ENCODE peak calls at places on chromosomes 3 and 15, in nine cellular contexts. Q, D, C, N, U, Y, H, J and P are unnamed samples.

GRCh38 chr15:37096878-37097568 is 3.3 kb downstream of the MEIS2 start:
- DNase-seq in Q (no peak), D (no peak), C (no peak), N (peak; percentile 85), U (no peak), Y (no peak), H (no peak), J (peak; percentile 57), P (no peak)

GRCh38 chr3:32782417-32782816 is 35.4 kb upstream of the TRIM71 start:
- DNase-seq in Q (no peak), D (no peak), C (no peak), N (no peak), U (no peak), Y (no peak), H (no peak), J (no peak), P (no peak)

GRCh38 chr15:101024709-101025108 is 105.6 kb downstream of the LRRK1 start:
- DNase-seq in Q (no peak), D (no peak), C (no peak), N (no peak), U (no peak), Y (no peak), H (no peak), J (no peak), P (no peak)

GRCh38 chr15:63597033-63597790 is at the start of gene FBXL22:
- DNase-seq in Q (no peak), D (peak; percentile 76), C (no peak), N (peak; percentile 76), U (no peak), Y (no peak), H (no peak), J (peak; percentile 57), P (no peak)

GRCh38 chr3:18153571-18154173 is 271.5 kb downstream of the SATB1 start:
- DNase-seq in Q (peak; percentile 68), D (no peak), C (no peak), N (peak; percentile 14), U (no peak), Y (peak; percentile 84), H (no peak), J (peak; percentile 87), P (no peak)

GRCh38 chr15:65981837-65982696 is 112.8 kb downstream of the RAB11A start:
- DNase-seq in Q (peak; percentile 22), D (no peak), C (peak; percentile 72), N (peak; percentile 86), U (peak; percentile 76), Y (peak; percentile 49), H (peak; percentile 52), J (peak; percentile 6), P (peak; percentile 86)

GRCh38 chr15:27679621-27680521 is 419.2 kb downstream of the OCA2 start:
- DNase-seq in Q (no peak), D (no peak), C (no peak), N (peak; percentile 99), U (no peak), Y (no peak), H (no peak), J (no peak), P (peak; percentile 41)

GRCh38 chr3:89326997-89327396 is 219.6 kb downstream of the EPHA3 start:
- DNase-seq in Q (no peak), D (no peak), C (no peak), N (no peak), U (no peak), Y (no peak), H (no peak), J (no peak), P (no peak)

GRCh38 chr3:78879516-78879860 is 888.3 kb downstream of the ROBO1 start:
- DNase-seq in Q (no peak), D (no peak), C (no peak), N (no peak), U (no peak), Y (no peak), H (no peak), J (peak; percentile 34), P (peak; percentile 66)

GRCh38 chr3:193996205-193996604 is 139.7 kb upstream of the HES1 start:
- DNase-seq in Q (no peak), D (no peak), C (no peak), N (no peak), U (no peak), Y (no peak), H (no peak), J (no peak), P (no peak)

GRCh38 chr3:64351713-64352595 is 126.7 kb upstream of the PRICKLE2 start:
- DNase-seq in Q (peak; percentile 25), D (no peak), C (no peak), N (peak; percentile 36), U (no peak), Y (peak; percentile 89), H (no peak), J (peak; percentile 52), P (peak; percentile 48)

GRCh38 chr3:31973837-31974236 is 7.2 kb downstream of the OSBPL10 start:
- DNase-seq in Q (no peak), D (no peak), C (no peak), N (no peak), U (no peak), Y (no peak), H (no peak), J (no peak), P (no peak)

GRCh38 chr3:184467171-184467570 is 87.3 kb downstream of the CHRD start:
- DNase-seq in Q (no peak), D (no peak), C (no peak), N (no peak), U (no peak), Y (no peak), H (no peak), J (no peak), P (no peak)

GRCh38 chr3:191356586-191357439 is 26.5 kb upstream of the UTS2B start:
- DNase-seq in Q (peak; percentile 54), D (peak; percentile 64), C (no peak), N (peak; percentile 26), U (no peak), Y (peak; percentile 84), H (no peak), J (peak; percentile 76), P (no peak)

GRCh38 chr3:15541371-15541770 is 19.9 kb upstream of the COLQ start:
- DNase-seq in Q (no peak), D (no peak), C (no peak), N (no peak), U (no peak), Y (no peak), H (no peak), J (no peak), P (no peak)

GRCh38 chr3:99783009-99783573 is 34.6 kb upstream of the CMSS1 start:
- DNase-seq in Q (peak; percentile 95), D (no peak), C (no peak), N (peak; percentile 8), U (no peak), Y (peak; percentile 96), H (no peak), J (peak; percentile 96), P (no peak)

GRCh38 chr15:98772895-98773294 is 124.6 kb downstream of the IGF1R start:
- DNase-seq in Q (no peak), D (no peak), C (no peak), N (no peak), U (no peak), Y (no peak), H (no peak), J (no peak), P (no peak)

GRCh38 chr15:45401665-45402161 is 23.4 kb upstream of the GATM start:
- DNase-seq in Q (peak; percentile 21), D (no peak), C (no peak), N (no peak), U (no peak), Y (no peak), H (no peak), J (no peak), P (peak; percentile 46)

GRCh38 chr15:101615414-101615985 is 36.7 kb downstream of the TM2D3 start:
- DNase-seq in Q (no peak), D (no peak), C (no peak), N (no peak), U (no peak), Y (no peak), H (no peak), J (peak; percentile 67), P (no peak)

GRCh38 chr15:59436774-59437472 is 1.1 kb upstream of the FAM81A start:
- DNase-seq in Q (no peak), D (no peak), C (no peak), N (peak; percentile 81), U (no peak), Y (peak; percentile 23), H (no peak), J (peak; percentile 24), P (peak; percentile 51)

GRCh38 chr3:126666600-126667528 is 11.9 kb upstream of the TXNRD3 start:
- DNase-seq in Q (no peak), D (no peak), C (no peak), N (no peak), U (no peak), Y (no peak), H (no peak), J (no peak), P (no peak)

GRCh38 chr3:112086857-112087524 is 802 bp downstream of the C3orf52 start:
- DNase-seq in Q (peak; percentile 36), D (no peak), C (no peak), N (peak; percentile 49), U (no peak), Y (peak; percentile 70), H (no peak), J (peak; percentile 61), P (no peak)

GRCh38 chr15:66832679-66833078 is 130.6 kb downstream of the SMAD6 start:
- DNase-seq in Q (no peak), D (no peak), C (no peak), N (no peak), U (no peak), Y (no peak), H (no peak), J (peak; percentile 93), P (no peak)

GRCh38 chr3:159872374-159873109 is 116.1 kb upstream of the IL12A start:
- DNase-seq in Q (peak; percentile 84), D (no peak), C (no peak), N (peak; percentile 29), U (no peak), Y (peak; percentile 94), H (no peak), J (peak; percentile 89), P (peak; percentile 33)

GRCh38 chr3:15331606-15332404 is 581 bp downstream of the SH3BP5 start:
- DNase-seq in Q (peak; percentile 8), D (peak; percentile 77), C (peak; percentile 42), N (peak; percentile 69), U (peak; percentile 48), Y (peak; percentile 22), H (peak; percentile 9), J (peak; percentile 63), P (no peak)

GRCh38 chr3:133540896-133541674 is 32.4 kb upstream of the CDV3 start:
- DNase-seq in Q (peak; percentile 70), D (no peak), C (no peak), N (no peak), U (no peak), Y (peak; percentile 97), H (no peak), J (peak; percentile 77), P (no peak)

GRCh38 chr15:36183207-36183606 is 396.2 kb upstream of the CDIN1 start:
- DNase-seq in Q (no peak), D (no peak), C (no peak), N (no peak), U (no peak), Y (no peak), H (no peak), J (no peak), P (no peak)

GRCh38 chr3:51242939-51243338 is 142.2 kb upstream of the MANF start:
- DNase-seq in Q (no peak), D (no peak), C (no peak), N (no peak), U (no peak), Y (no peak), H (no peak), J (no peak), P (no peak)

GRCh38 chr3:111712294-111713180 is 117.4 kb upstream of the ZBED2 start:
- DNase-seq in Q (peak; percentile 66), D (no peak), C (no peak), N (peak; percentile 94), U (peak; percentile 13), Y (peak; percentile 91), H (no peak), J (no peak), P (peak; percentile 84)

GRCh38 chr15:31473384-31474058 is 146.9 kb downstream of the KLF13 start:
- DNase-seq in Q (no peak), D (no peak), C (no peak), N (no peak), U (no peak), Y (no peak), H (no peak), J (no peak), P (no peak)

GRCh38 chr3:161884830-161885229 is 388.2 kb downstream of the OTOL1 start:
- DNase-seq in Q (no peak), D (no peak), C (no peak), N (no peak), U (no peak), Y (no peak), H (no peak), J (no peak), P (no peak)